ENCODE peak calls at places on chromosomes 4 and X, in seven cellular contexts. One of them, this sample, is unnamed.

GRCh38 chr4:170589597-170590191 is 499.9 kb upstream of the AADAT start:
- DNase-seq in A549: peak
- DNase-seq in RWPE2: no peak
- DNase-seq in aorta: no peak
- DNase-seq in psoas muscle: no peak
- DNase-seq in HCT116: peak
- DNase-seq in CD8-positive, alpha-beta memory T cell: no peak
- DNase-seq in this sample: peak

GRCh38 chr4:157172011-157172410 is 48.5 kb upstream of the GRIA2 start:
- DNase-seq in HCT116: peak
- DNase-seq in RWPE2: no peak
- DNase-seq in psoas muscle: no peak
- DNase-seq in A549: peak
- DNase-seq in CD8-positive, alpha-beta memory T cell: no peak
- DNase-seq in aorta: no peak
- DNase-seq in this sample: no peak

GRCh38 chr4:48742412-48742811 is 37.7 kb downstream of the FRYL start:
- DNase-seq in CD8-positive, alpha-beta memory T cell: no peak
- DNase-seq in psoas muscle: no peak
- DNase-seq in aorta: no peak
- DNase-seq in HCT116: no peak
- DNase-seq in A549: no peak
- DNase-seq in RWPE2: no peak
- DNase-seq in this sample: no peak

GRCh38 chrX:40544343-40545250 is 36.2 kb upstream of the ATP6AP2 start:
- DNase-seq in HCT116: no peak
- DNase-seq in RWPE2: no peak
- DNase-seq in psoas muscle: no peak
- DNase-seq in A549: peak
- DNase-seq in aorta: no peak
- DNase-seq in CD8-positive, alpha-beta memory T cell: no peak
- DNase-seq in this sample: no peak

GRCh38 chrX:131621650-131622049 is 77.8 kb downstream of the OR13H1 start:
- DNase-seq in HCT116: no peak
- DNase-seq in A549: no peak
- DNase-seq in RWPE2: no peak
- DNase-seq in psoas muscle: no peak
- DNase-seq in CD8-positive, alpha-beta memory T cell: no peak
- DNase-seq in aorta: no peak
- DNase-seq in this sample: no peak

GRCh38 chr4:20418865-20419451 is 167.3 kb downstream of the SLIT2 start:
- DNase-seq in HCT116: peak
- DNase-seq in RWPE2: no peak
- DNase-seq in CD8-positive, alpha-beta memory T cell: peak
- DNase-seq in aorta: no peak
- DNase-seq in A549: peak
- DNase-seq in psoas muscle: no peak
- DNase-seq in this sample: peak

GRCh38 chr4:2792396-2792710 is 532 bp upstream of the SH3BP2 start:
- DNase-seq in HCT116: no peak
- DNase-seq in psoas muscle: no peak
- DNase-seq in A549: no peak
- DNase-seq in CD8-positive, alpha-beta memory T cell: no peak
- DNase-seq in aorta: no peak
- DNase-seq in RWPE2: no peak
- DNase-seq in this sample: no peak

GRCh38 chr4:171793723-171794122 is 19.5 kb upstream of the GALNTL6 start:
- DNase-seq in psoas muscle: no peak
- DNase-seq in CD8-positive, alpha-beta memory T cell: no peak
- DNase-seq in A549: no peak
- DNase-seq in HCT116: no peak
- DNase-seq in RWPE2: no peak
- DNase-seq in aorta: no peak
- DNase-seq in this sample: no peak

GRCh38 chr4:24164054-24164453 is 274.2 kb upstream of the PPARGC1A start:
- DNase-seq in RWPE2: no peak
- DNase-seq in aorta: no peak
- DNase-seq in HCT116: no peak
- DNase-seq in A549: no peak
- DNase-seq in CD8-positive, alpha-beta memory T cell: no peak
- DNase-seq in psoas muscle: no peak
- DNase-seq in this sample: no peak

GRCh38 chr4:128061566-128062536 is 739 bp downstream of the LARP1B start:
- DNase-seq in psoas muscle: peak
- DNase-seq in aorta: peak
- DNase-seq in RWPE2: peak
- DNase-seq in HCT116: peak
- DNase-seq in CD8-positive, alpha-beta memory T cell: peak
- DNase-seq in A549: peak
- DNase-seq in this sample: no peak

DNA sequence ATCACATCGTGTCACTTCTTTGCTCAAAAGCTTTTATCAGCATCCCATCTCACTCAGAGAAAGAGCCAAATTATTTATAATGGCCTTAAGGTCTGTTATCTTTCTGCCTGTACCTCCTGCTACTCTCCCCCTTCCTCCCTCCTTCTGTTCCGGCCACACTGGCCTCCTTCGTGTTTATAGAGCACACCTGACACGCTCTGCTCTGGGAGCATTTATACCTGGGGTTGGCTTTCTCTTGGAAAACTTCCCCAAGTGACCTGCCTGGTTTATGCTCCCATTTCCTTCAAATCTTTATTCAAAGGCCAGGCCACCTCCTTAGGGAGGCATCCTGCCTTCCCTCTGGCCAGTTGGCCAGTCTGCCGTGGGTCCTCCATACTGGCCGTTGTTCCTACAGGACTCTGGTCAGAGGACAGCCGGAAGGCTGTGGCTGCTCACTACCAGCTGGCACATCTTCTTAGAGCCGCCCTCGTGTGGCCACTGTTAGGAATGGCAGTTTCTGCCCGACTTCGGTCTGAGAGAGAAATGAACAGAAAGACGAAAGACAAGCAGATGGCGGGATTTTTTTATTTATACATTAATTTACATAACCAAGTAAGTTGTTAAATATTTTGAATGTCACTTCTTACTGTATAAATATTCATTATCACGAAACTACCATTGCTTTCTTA is 80.2 kb upstream of the CBLL2 start:
- DNase-seq in aorta: peak
- DNase-seq in HCT116: peak
- DNase-seq in A549: peak
- DNase-seq in RWPE2: peak
- DNase-seq in psoas muscle: peak
- DNase-seq in CD8-positive, alpha-beta memory T cell: peak
- DNase-seq in this sample: no peak
- H3K27ac ChIP-seq in aorta: no peak
- H3K27ac ChIP-seq in HCT116: no peak
- H3K27ac ChIP-seq in A549: peak
- H3K27ac ChIP-seq in RWPE2: no peak
- H3K27ac ChIP-seq in psoas muscle: no peak
- H3K27ac ChIP-seq in CD8-positive, alpha-beta memory T cell: no peak
- H3K27ac ChIP-seq in this sample: no peak

GRCh38 chrX:106999002-106999975 is 723 bp downstream of the MORC4 start:
- DNase-seq in HCT116: peak
- DNase-seq in CD8-positive, alpha-beta memory T cell: peak
- DNase-seq in A549: peak
- DNase-seq in RWPE2: no peak
- DNase-seq in aorta: peak
- DNase-seq in psoas muscle: peak
- DNase-seq in this sample: no peak
- H3K27ac ChIP-seq in HCT116: peak
- H3K27ac ChIP-seq in CD8-positive, alpha-beta memory T cell: no peak
- H3K27ac ChIP-seq in A549: peak
- H3K27ac ChIP-seq in RWPE2: peak
- H3K27ac ChIP-seq in aorta: no peak
- H3K27ac ChIP-seq in psoas muscle: peak
- H3K27ac ChIP-seq in this sample: peak

DNA sequence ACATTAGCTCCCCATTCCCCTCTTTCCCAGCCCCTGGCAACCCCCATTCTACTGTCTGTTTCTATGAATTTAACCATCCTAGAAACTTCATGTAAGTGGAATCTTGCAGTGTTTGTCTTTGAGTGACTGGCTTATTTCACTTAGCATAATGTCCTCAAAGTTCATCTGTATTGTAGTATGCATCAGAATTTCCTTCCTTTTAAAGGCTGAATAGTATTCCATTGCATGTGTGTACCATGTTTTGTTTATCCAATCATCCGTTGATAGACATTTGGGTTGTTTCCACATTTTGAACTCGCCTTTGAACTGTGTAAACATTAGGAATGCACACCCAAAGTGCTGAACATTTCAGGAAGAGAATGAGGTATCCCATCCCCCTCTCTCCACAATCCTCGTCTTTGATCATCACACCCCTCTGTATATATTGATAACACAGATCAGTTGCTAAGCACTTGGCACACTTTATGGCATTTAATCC is 56.4 kb upstream of the PLAC1 start:
- DNase-seq in CD8-positive, alpha-beta memory T cell: no peak
- DNase-seq in RWPE2: no peak
- DNase-seq in aorta: no peak
- DNase-seq in psoas muscle: no peak
- DNase-seq in HCT116: no peak
- DNase-seq in A549: no peak
- DNase-seq in this sample: no peak
- H3K27ac ChIP-seq in CD8-positive, alpha-beta memory T cell: no peak
- H3K27ac ChIP-seq in RWPE2: no peak
- H3K27ac ChIP-seq in aorta: no peak
- H3K27ac ChIP-seq in psoas muscle: no peak
- H3K27ac ChIP-seq in HCT116: no peak
- H3K27ac ChIP-seq in A549: peak
- H3K27ac ChIP-seq in this sample: no peak

GRCh38 chrX:118116308-118117068 is at the start of gene KLHL13:
- DNase-seq in CD8-positive, alpha-beta memory T cell: peak
- DNase-seq in aorta: peak
- DNase-seq in psoas muscle: peak
- DNase-seq in HCT116: no peak
- DNase-seq in RWPE2: no peak
- DNase-seq in A549: peak
- DNase-seq in this sample: no peak
- H3K27ac ChIP-seq in CD8-positive, alpha-beta memory T cell: no peak
- H3K27ac ChIP-seq in aorta: no peak
- H3K27ac ChIP-seq in psoas muscle: peak
- H3K27ac ChIP-seq in HCT116: peak
- H3K27ac ChIP-seq in RWPE2: no peak
- H3K27ac ChIP-seq in A549: peak
- H3K27ac ChIP-seq in this sample: no peak

GRCh38 chrX:72080800-72081199 is 50.9 kb downstream of the RTL5 start:
- DNase-seq in aorta: no peak
- DNase-seq in HCT116: no peak
- DNase-seq in psoas muscle: no peak
- DNase-seq in CD8-positive, alpha-beta memory T cell: no peak
- DNase-seq in A549: no peak
- DNase-seq in RWPE2: no peak
- DNase-seq in this sample: no peak
- H3K27ac ChIP-seq in aorta: no peak
- H3K27ac ChIP-seq in HCT116: no peak
- H3K27ac ChIP-seq in psoas muscle: no peak
- H3K27ac ChIP-seq in CD8-positive, alpha-beta memory T cell: no peak
- H3K27ac ChIP-seq in A549: no peak
- H3K27ac ChIP-seq in RWPE2: no peak
- H3K27ac ChIP-seq in this sample: no peak

This sample was measured in epithelial cell of prostate.